ENCODE peak calls at places on chromosomes 7 and 10, in seven cellular contexts. One of them, this sample, is unnamed.

GRCh38 chr7:151686016-151686766 is 166.5 kb upstream of the RHEB start:
- DNase-seq in activated gamma-delta T cell treated with anti-CD3 and anti-CD28 coated beads, Interleukin-2, amount 50 U/mL, for 16 hours: no peak
- DNase-seq in nephron progenitor cell: no peak
- DNase-seq in lung microvascular endothelial cell: no peak
- DNase-seq in activated naive CD4-positive, alpha-beta T cell treated with anti-CD3 and anti-CD28 coated beads, Interleukin-2, amount 50 U/mL, for 16 hours: no peak
- DNase-seq in GM03348: no peak
- DNase-seq in mammary epithelial cell: no peak
- DNase-seq in this sample: no peak

GRCh38 chr10:124641282-124642075 is 102.7 kb downstream of the FAM53B start:
- DNase-seq in activated gamma-delta T cell treated with anti-CD3 and anti-CD28 coated beads, Interleukin-2, amount 50 U/mL, for 16 hours: peak
- DNase-seq in nephron progenitor cell: no peak
- DNase-seq in lung microvascular endothelial cell: peak
- DNase-seq in activated naive CD4-positive, alpha-beta T cell treated with anti-CD3 and anti-CD28 coated beads, Interleukin-2, amount 50 U/mL, for 16 hours: no peak
- DNase-seq in GM03348: peak
- DNase-seq in mammary epithelial cell: peak
- DNase-seq in this sample: no peak

GRCh38 chr10:102661614-102662133 is 17.4 kb downstream of the TRIM8 start:
- DNase-seq in activated gamma-delta T cell treated with anti-CD3 and anti-CD28 coated beads, Interleukin-2, amount 50 U/mL, for 16 hours: no peak
- DNase-seq in nephron progenitor cell: no peak
- DNase-seq in lung microvascular endothelial cell: no peak
- DNase-seq in activated naive CD4-positive, alpha-beta T cell treated with anti-CD3 and anti-CD28 coated beads, Interleukin-2, amount 50 U/mL, for 16 hours: no peak
- DNase-seq in GM03348: no peak
- DNase-seq in mammary epithelial cell: no peak
- DNase-seq in this sample: no peak

GRCh38 chr10:127485153-127485857 is 63.8 kb upstream of the NPS start:
- DNase-seq in activated gamma-delta T cell treated with anti-CD3 and anti-CD28 coated beads, Interleukin-2, amount 50 U/mL, for 16 hours: no peak
- DNase-seq in nephron progenitor cell: peak
- DNase-seq in lung microvascular endothelial cell: no peak
- DNase-seq in activated naive CD4-positive, alpha-beta T cell treated with anti-CD3 and anti-CD28 coated beads, Interleukin-2, amount 50 U/mL, for 16 hours: no peak
- DNase-seq in GM03348: no peak
- DNase-seq in mammary epithelial cell: peak
- DNase-seq in this sample: no peak

GRCh38 chr10:62618576-62619408 is 185.7 kb upstream of the ADO start:
- DNase-seq in activated gamma-delta T cell treated with anti-CD3 and anti-CD28 coated beads, Interleukin-2, amount 50 U/mL, for 16 hours: no peak
- DNase-seq in nephron progenitor cell: no peak
- DNase-seq in lung microvascular endothelial cell: peak
- DNase-seq in activated naive CD4-positive, alpha-beta T cell treated with anti-CD3 and anti-CD28 coated beads, Interleukin-2, amount 50 U/mL, for 16 hours: no peak
- DNase-seq in GM03348: peak
- DNase-seq in mammary epithelial cell: no peak
- DNase-seq in this sample: no peak

GRCh38 chr7:141418087-141418486 is 133.1 kb upstream of the AGK start:
- DNase-seq in activated gamma-delta T cell treated with anti-CD3 and anti-CD28 coated beads, Interleukin-2, amount 50 U/mL, for 16 hours: no peak
- DNase-seq in nephron progenitor cell: no peak
- DNase-seq in lung microvascular endothelial cell: no peak
- DNase-seq in activated naive CD4-positive, alpha-beta T cell treated with anti-CD3 and anti-CD28 coated beads, Interleukin-2, amount 50 U/mL, for 16 hours: no peak
- DNase-seq in GM03348: no peak
- DNase-seq in mammary epithelial cell: no peak
- DNase-seq in this sample: no peak

GRCh38 chr10:60148266-60148840 is 241.3 kb downstream of the ANK3 start:
- DNase-seq in activated gamma-delta T cell treated with anti-CD3 and anti-CD28 coated beads, Interleukin-2, amount 50 U/mL, for 16 hours: no peak
- DNase-seq in nephron progenitor cell: no peak
- DNase-seq in lung microvascular endothelial cell: peak
- DNase-seq in activated naive CD4-positive, alpha-beta T cell treated with anti-CD3 and anti-CD28 coated beads, Interleukin-2, amount 50 U/mL, for 16 hours: no peak
- DNase-seq in GM03348: peak
- DNase-seq in mammary epithelial cell: peak
- DNase-seq in this sample: peak

GRCh38 chr10:11609492-11610093 is 1.9 kb downstream of the USP6NL start:
- DNase-seq in activated gamma-delta T cell treated with anti-CD3 and anti-CD28 coated beads, Interleukin-2, amount 50 U/mL, for 16 hours: no peak
- DNase-seq in nephron progenitor cell: no peak
- DNase-seq in lung microvascular endothelial cell: peak
- DNase-seq in activated naive CD4-positive, alpha-beta T cell treated with anti-CD3 and anti-CD28 coated beads, Interleukin-2, amount 50 U/mL, for 16 hours: no peak
- DNase-seq in GM03348: no peak
- DNase-seq in mammary epithelial cell: no peak
- DNase-seq in this sample: no peak

GRCh38 chr7:25519962-25520562 is 291.8 kb upstream of the NPVF start:
- DNase-seq in activated gamma-delta T cell treated with anti-CD3 and anti-CD28 coated beads, Interleukin-2, amount 50 U/mL, for 16 hours: no peak
- DNase-seq in nephron progenitor cell: no peak
- DNase-seq in lung microvascular endothelial cell: no peak
- DNase-seq in activated naive CD4-positive, alpha-beta T cell treated with anti-CD3 and anti-CD28 coated beads, Interleukin-2, amount 50 U/mL, for 16 hours: no peak
- DNase-seq in GM03348: no peak
- DNase-seq in mammary epithelial cell: no peak
- DNase-seq in this sample: no peak

GRCh38 chr7:130353196-130353595 is 8.6 kb downstream of the CPA5 start:
- DNase-seq in activated gamma-delta T cell treated with anti-CD3 and anti-CD28 coated beads, Interleukin-2, amount 50 U/mL, for 16 hours: no peak
- DNase-seq in nephron progenitor cell: no peak
- DNase-seq in lung microvascular endothelial cell: no peak
- DNase-seq in activated naive CD4-positive, alpha-beta T cell treated with anti-CD3 and anti-CD28 coated beads, Interleukin-2, amount 50 U/mL, for 16 hours: no peak
- DNase-seq in GM03348: no peak
- DNase-seq in mammary epithelial cell: no peak
- DNase-seq in this sample: no peak

GRCh38 chr10:73172867-73173266 is 4.9 kb downstream of the FAM149B1 start:
- DNase-seq in activated gamma-delta T cell treated with anti-CD3 and anti-CD28 coated beads, Interleukin-2, amount 50 U/mL, for 16 hours: no peak
- DNase-seq in nephron progenitor cell: no peak
- DNase-seq in lung microvascular endothelial cell: no peak
- DNase-seq in activated naive CD4-positive, alpha-beta T cell treated with anti-CD3 and anti-CD28 coated beads, Interleukin-2, amount 50 U/mL, for 16 hours: no peak
- DNase-seq in GM03348: no peak
- DNase-seq in mammary epithelial cell: no peak
- DNase-seq in this sample: no peak

GRCh38 chr10:88523739-88524400 is 59.2 kb downstream of the RNLS start:
- DNase-seq in activated gamma-delta T cell treated with anti-CD3 and anti-CD28 coated beads, Interleukin-2, amount 50 U/mL, for 16 hours: no peak
- DNase-seq in nephron progenitor cell: no peak
- DNase-seq in lung microvascular endothelial cell: no peak
- DNase-seq in activated naive CD4-positive, alpha-beta T cell treated with anti-CD3 and anti-CD28 coated beads, Interleukin-2, amount 50 U/mL, for 16 hours: no peak
- DNase-seq in GM03348: no peak
- DNase-seq in mammary epithelial cell: no peak
- DNase-seq in this sample: no peak

GRCh38 chr10:132230557-132231210 is 43.9 kb downstream of the DPYSL4 start:
- DNase-seq in activated gamma-delta T cell treated with anti-CD3 and anti-CD28 coated beads, Interleukin-2, amount 50 U/mL, for 16 hours: no peak
- DNase-seq in nephron progenitor cell: no peak
- DNase-seq in lung microvascular endothelial cell: no peak
- DNase-seq in activated naive CD4-positive, alpha-beta T cell treated with anti-CD3 and anti-CD28 coated beads, Interleukin-2, amount 50 U/mL, for 16 hours: no peak
- DNase-seq in GM03348: no peak
- DNase-seq in mammary epithelial cell: no peak
- DNase-seq in this sample: no peak

GRCh38 chr10:14782691-14783363 is 8.1 kb upstream of the FAM107B start:
- DNase-seq in activated gamma-delta T cell treated with anti-CD3 and anti-CD28 coated beads, Interleukin-2, amount 50 U/mL, for 16 hours: no peak
- DNase-seq in nephron progenitor cell: no peak
- DNase-seq in lung microvascular endothelial cell: peak
- DNase-seq in activated naive CD4-positive, alpha-beta T cell treated with anti-CD3 and anti-CD28 coated beads, Interleukin-2, amount 50 U/mL, for 16 hours: no peak
- DNase-seq in GM03348: no peak
- DNase-seq in mammary epithelial cell: peak
- DNase-seq in this sample: peak

GRCh38 chr10:98376485-98376884 is 38.5 kb downstream of the PYROXD2 start:
- DNase-seq in activated gamma-delta T cell treated with anti-CD3 and anti-CD28 coated beads, Interleukin-2, amount 50 U/mL, for 16 hours: no peak
- DNase-seq in nephron progenitor cell: no peak
- DNase-seq in lung microvascular endothelial cell: no peak
- DNase-seq in activated naive CD4-positive, alpha-beta T cell treated with anti-CD3 and anti-CD28 coated beads, Interleukin-2, amount 50 U/mL, for 16 hours: no peak
- DNase-seq in GM03348: no peak
- DNase-seq in mammary epithelial cell: no peak
- DNase-seq in this sample: no peak

GRCh38 chr7:91656486-91657237 is 223.8 kb downstream of the MTERF1 start:
- DNase-seq in activated gamma-delta T cell treated with anti-CD3 and anti-CD28 coated beads, Interleukin-2, amount 50 U/mL, for 16 hours: no peak
- DNase-seq in nephron progenitor cell: no peak
- DNase-seq in lung microvascular endothelial cell: no peak
- DNase-seq in activated naive CD4-positive, alpha-beta T cell treated with anti-CD3 and anti-CD28 coated beads, Interleukin-2, amount 50 U/mL, for 16 hours: no peak
- DNase-seq in GM03348: peak
- DNase-seq in mammary epithelial cell: no peak
- DNase-seq in this sample: no peak